ENCODE peak calls at places on chromosome 20, in eight cellular contexts. H, I, C, X, N, Z, J and E are unnamed samples.
A peak's percentile ranks its signal among the peaks of the same experiment; 100 is the strongest.

GRCh38 chr20:35311409-35311808 is 19.2 kb upstream of the FAM83C start:
- DNase-seq in H (peak; percentile 96), I (no peak), C (no peak), X (no peak), N (no peak), Z (no peak), J (no peak), E (peak; percentile 74)

GRCh38 chr20:43389839-43390626 is 67.7 kb upstream of the SRSF6 start:
- DNase-seq in H (no peak), I (no peak), C (no peak), X (no peak), N (no peak), Z (no peak), J (peak; percentile 11), E (no peak)

GRCh38 chr20:62997626-62998025 is 9.1 kb downstream of the BHLHE23 start:
- DNase-seq in H (no peak), I (no peak), C (no peak), X (no peak), N (no peak), Z (no peak), J (no peak), E (no peak)

GRCh38 chr20:50303573-50304500 is 113.2 kb downstream of the CEBPB start:
- DNase-seq in H (no peak), I (no peak), C (peak; percentile 47), X (peak; percentile 78), N (peak; percentile 17), Z (peak; percentile 93), J (no peak), E (peak; percentile 96)

GRCh38 chr20:5797843-5798462 is 47.8 kb downstream of the SHLD1 start:
- DNase-seq in H (no peak), I (no peak), C (no peak), X (no peak), N (no peak), Z (no peak), J (no peak), E (no peak)

GRCh38 chr20:44961024-44961866 is 1.0 kb upstream of the TOMM34 start:
- DNase-seq in H (no peak), I (no peak), C (no peak), X (no peak), N (no peak), Z (no peak), J (no peak), E (no peak)

GRCh38 chr20:9500121-9500911 is 14.1 kb upstream of the LAMP5 start:
- DNase-seq in H (no peak), I (no peak), C (peak; percentile 68), X (no peak), N (no peak), Z (no peak), J (no peak), E (peak; percentile 23)

GRCh38 chr20:11411765-11412164 is 505.9 kb upstream of the BTBD3 start:
- DNase-seq in H (peak; percentile 79), I (no peak), C (no peak), X (no peak), N (no peak), Z (no peak), J (no peak), E (no peak)

GRCh38 chr20:22562620-22563019 is 21.8 kb downstream of the FOXA2 start:
- DNase-seq in H (peak; percentile 22), I (no peak), C (no peak), X (no peak), N (no peak), Z (no peak), J (no peak), E (no peak)

GRCh38 chr20:31475032-31475431 is at the start of the genes DEFB124 and REM1:
- DNase-seq in H (no peak), I (no peak), C (no peak), X (no peak), N (no peak), Z (no peak), J (no peak), E (no peak)